ENCODE peak calls at places on chromosomes 12 and 14, in six cellular contexts. K, J, N, R, F and X are unnamed samples.

GRCh38 chr14:101074124-101075024 is 170.9 kb upstream of the RTL1 start:
- DNase-seq in K (no peak), F (no peak), N (peak), J (no peak), R (no peak), X (peak)

GRCh38 chr14:61420326-61420725 is 98.9 kb downstream of the PRKCH start:
- DNase-seq in F (no peak), K (no peak), J (peak), R (no peak), N (peak), X (no peak)

GRCh38 chr14:91929700-91930099 is 17.8 kb downstream of the FBLN5 start:
- DNase-seq in K (no peak), J (no peak), F (no peak), R (no peak), N (peak), X (no peak)

GRCh38 chr12:85568395-85569103 is 267.7 kb downstream of the RASSF9 start:
- DNase-seq in J (peak), K (no peak), F (no peak), N (no peak), R (no peak), X (no peak)

GRCh38 chr12:122517877-122518276 is 8.9 kb downstream of the RSRC2 start:
- DNase-seq in F (peak), K (no peak), R (no peak), J (peak), N (peak), X (no peak)

GRCh38 chr12:11749943-11750690 is 100.6 kb downstream of the ETV6 start:
- DNase-seq in K (peak), N (no peak), R (no peak), F (no peak), J (no peak), X (no peak)

GRCh38 chr14:53715390-53715730 is 241.3 kb downstream of the BMP4 start:
- DNase-seq in R (no peak), F (peak), K (no peak), N (peak), J (peak), X (no peak)

GRCh38 chr14:85534435-85534834 is 4.5 kb downstream of the FLRT2 start:
- DNase-seq in N (no peak), F (no peak), R (peak), K (no peak), J (peak), X (no peak)

GRCh38 chr12:109166371-109166770 is 50.0 kb downstream of the ACACB start:
- DNase-seq in K (no peak), F (no peak), J (no peak), N (no peak), R (no peak), X (no peak)

GRCh38 chr12:120265203-120265482 is 387 bp downstream of the PXN start:
- DNase-seq in F (no peak), R (no peak), N (no peak), J (no peak), K (no peak), X (no peak)

GRCh38 chr12:42482086-42482819 is 107.3 kb downstream of the PRICKLE1 start:
- DNase-seq in N (peak), K (no peak), R (no peak), F (peak), J (peak), X (no peak)

GRCh38 chr12:130775953-130776856 is 60.1 kb upstream of the RIMBP2 start:
- DNase-seq in R (no peak), N (peak), K (peak), J (peak), F (peak), X (no peak)

GRCh38 chr12:131692431-131692830 is 18.5 kb upstream of the SFSWAP start:
- DNase-seq in N (no peak), R (no peak), K (no peak), F (no peak), J (no peak), X (no peak)

GRCh38 chr12:6821271-6821673 is 349 bp upstream of the GPR162 start:
- DNase-seq in F (no peak), R (peak), N (peak), K (peak), J (no peak), X (peak)

GRCh38 chr14:91207008-91207407 is 37.5 kb downstream of the GPR68 start:
- DNase-seq in J (no peak), K (no peak), R (no peak), F (no peak), N (no peak), X (no peak)

GRCh38 chr12:114982760-114983159 is 298.8 kb upstream of the TBX3 start:
- DNase-seq in J (peak), N (no peak), R (no peak), K (no peak), F (no peak), X (peak)

GRCh38 chr14:56294125-56294524 is 175.9 kb downstream of the PELI2 start:
- DNase-seq in N (no peak), R (no peak), K (no peak), F (no peak), J (no peak), X (no peak)

GRCh38 chr14:92880851-92881250 is 42.1 kb upstream of the CHGA start:
- DNase-seq in K (no peak), R (peak), N (peak), F (peak), J (peak), X (peak)

GRCh38 chr12:53213348-53213747 is 6.3 kb upstream of the ITGB7 start:
- DNase-seq in J (no peak), N (peak), K (peak), F (peak), R (peak), X (peak)

GRCh38 chr12:50222275-50222783 is 55.2 kb upstream of the CERS5 start:
- DNase-seq in R (no peak), N (peak), F (peak), K (peak), J (peak), X (peak)

GRCh38 chr14:95784137-95784536 is 70.2 kb upstream of the TCL1A start:
- DNase-seq in N (peak), R (no peak), K (no peak), J (peak), F (peak), X (no peak)

GRCh38 chr12:127006972-127007371 is 1260.0 kb upstream of the TMEM132C start:
- DNase-seq in F (no peak), J (no peak), N (no peak), K (no peak), R (no peak), X (no peak)

GRCh38 chr12:44876554-44877275 is 600 bp upstream of the NELL2 start:
- DNase-seq in R (peak), K (peak), F (no peak), N (peak), J (peak), X (peak)

GRCh38 chr12:122902854-122903703 is 7.2 kb upstream of the VPS37B start:
- DNase-seq in F (no peak), N (no peak), R (no peak), J (no peak), K (no peak), X (no peak)

GRCh38 chr12:7361271-7361670 is 57.4 kb downstream of the ACSM4 start:
- DNase-seq in F (no peak), N (no peak), R (no peak), J (no peak), K (no peak), X (no peak)

GRCh38 chr12:70919161-70919560 is 1.4 kb downstream of the PTPRR start:
- DNase-seq in N (no peak), K (no peak), F (no peak), R (no peak), J (no peak), X (no peak)